ENCODE peak calls at places on chromosomes 3 and 15, in ten cellular contexts. I, G, F, Q, H, K, E, L, Z and V are unnamed samples.

GRCh38 chr3:42960282-42960681 is 18.8 kb upstream of the GASK1A start:
- DNase-seq in I (no peak), G (no peak), F (no peak), Q (no peak), H (no peak), K (no peak), E (peak), L (no peak), Z (no peak), V (peak)

GRCh38 chr3:48069339-48069738 is 53.1 kb upstream of the MAP4 start:
- DNase-seq in I (no peak), G (no peak), F (no peak), Q (no peak), H (no peak), K (no peak), E (no peak), L (no peak), Z (no peak), V (no peak)

GRCh38 chr3:79247367-79248103 is 520.3 kb downstream of the ROBO1 start:
- DNase-seq in I (peak), G (no peak), F (no peak), Q (peak), H (no peak), K (no peak), E (peak), L (no peak), Z (peak), V (no peak)

GRCh38 chr3:46864051-46864881 is 1.0 kb upstream of the MYL3 start:
- DNase-seq in I (no peak), G (no peak), F (no peak), Q (peak), H (no peak), K (no peak), E (no peak), L (peak), Z (no peak), V (peak)

GRCh38 chr3:126811530-126811929 is 107.5 kb downstream of the CHCHD6 start:
- DNase-seq in I (no peak), G (no peak), F (no peak), Q (no peak), H (no peak), K (no peak), E (peak), L (no peak), Z (no peak), V (no peak)

GRCh38 chr3:108420926-108421325 is 89.5 kb downstream of the MYH15 start:
- DNase-seq in I (no peak), G (peak), F (no peak), Q (no peak), H (no peak), K (peak), E (peak), L (no peak), Z (peak), V (no peak)

GRCh38 chr3:11434017-11434526 is 161.9 kb downstream of the ATG7 start:
- DNase-seq in I (no peak), G (peak), F (no peak), Q (peak), H (no peak), K (no peak), E (peak), L (no peak), Z (peak), V (no peak)

GRCh38 chr3:9161811-9162210 is 87.6 kb downstream of the SRGAP3 start:
- DNase-seq in I (no peak), G (no peak), F (no peak), Q (no peak), H (no peak), K (no peak), E (no peak), L (no peak), Z (no peak), V (no peak)

GRCh38 chr15:91849749-91850161 is 3.8 kb upstream of the SLCO3A1 start:
- DNase-seq in I (peak), G (no peak), F (no peak), Q (no peak), H (no peak), K (no peak), E (peak), L (no peak), Z (no peak), V (no peak)

GRCh38 chr15:31523655-31524049 is 197.0 kb downstream of the KLF13 start:
- DNase-seq in I (no peak), G (no peak), F (no peak), Q (no peak), H (no peak), K (no peak), E (no peak), L (no peak), Z (no peak), V (no peak)

GRCh38 chr15:64825081-64825430 is 391 bp downstream of the PIF1 start:
- DNase-seq in I (no peak), G (no peak), F (no peak), Q (peak), H (no peak), K (no peak), E (peak), L (no peak), Z (no peak), V (peak)

GRCh38 chr15:34691024-34691423 is 63.8 kb downstream of the GJD2 start:
- DNase-seq in I (no peak), G (no peak), F (no peak), Q (no peak), H (no peak), K (no peak), E (no peak), L (no peak), Z (no peak), V (no peak)

GRCh38 chr3:67292356-67293225 is 294.5 kb downstream of the KBTBD8 start:
- DNase-seq in I (no peak), G (no peak), F (no peak), Q (no peak), H (no peak), K (no peak), E (peak), L (no peak), Z (no peak), V (no peak)

GRCh38 chr3:46929324-46929723 is 47.2 kb downstream of the CCDC12 start:
- DNase-seq in I (no peak), G (no peak), F (no peak), Q (peak), H (no peak), K (no peak), E (no peak), L (no peak), Z (no peak), V (no peak)

GRCh38 chr3:116199063-116199462 is 246.2 kb downstream of the LSAMP start:
- DNase-seq in I (no peak), G (no peak), F (no peak), Q (no peak), H (no peak), K (no peak), E (no peak), L (no peak), Z (no peak), V (no peak)

GRCh38 chr15:75076277-75076676 is 52.9 kb downstream of the PPCDC start:
- DNase-seq in I (no peak), G (no peak), F (no peak), Q (peak), H (no peak), K (no peak), E (no peak), L (no peak), Z (no peak), V (no peak)

GRCh38 chr3:184669578-184669977 is 42.3 kb downstream of the MAGEF1 start:
- DNase-seq in I (no peak), G (no peak), F (no peak), Q (no peak), H (no peak), K (no peak), E (no peak), L (no peak), Z (no peak), V (no peak)

GRCh38 chr3:30614373-30614772 is 8.0 kb downstream of the TGFBR2 start:
- DNase-seq in I (no peak), G (no peak), F (no peak), Q (no peak), H (no peak), K (no peak), E (no peak), L (no peak), Z (no peak), V (no peak)

GRCh38 chr15:36707884-36708430 is 128.5 kb downstream of the CDIN1 start:
- DNase-seq in I (no peak), G (no peak), F (no peak), Q (no peak), H (no peak), K (no peak), E (no peak), L (no peak), Z (no peak), V (no peak)

GRCh38 chr3:192867645-192868044 is 50.0 kb downstream of the MB21D2 start:
- DNase-seq in I (no peak), G (no peak), F (no peak), Q (no peak), H (no peak), K (no peak), E (peak), L (no peak), Z (no peak), V (no peak)

GRCh38 chr3:135982922-135983581 is 17.5 kb downstream of the PPP2R3A start:
- DNase-seq in I (no peak), G (no peak), F (no peak), Q (no peak), H (no peak), K (no peak), E (no peak), L (no peak), Z (peak), V (no peak)

GRCh38 chr15:60390231-60390630 is 7.6 kb downstream of the ANXA2 start:
- DNase-seq in I (no peak), G (no peak), F (no peak), Q (no peak), H (no peak), K (no peak), E (no peak), L (no peak), Z (no peak), V (peak)

GRCh38 chr3:128040660-128041059 is 11.6 kb upstream of the SEC61A1 start:
- DNase-seq in I (no peak), G (no peak), F (no peak), Q (no peak), H (no peak), K (no peak), E (no peak), L (no peak), Z (no peak), V (no peak)

GRCh38 chr3:179811321-179812095 is 158.7 kb downstream of the USP13 start:
- DNase-seq in I (peak), G (peak), F (no peak), Q (no peak), H (no peak), K (no peak), E (peak), L (no peak), Z (peak), V (peak)

GRCh38 chr3:43448098-43448497 is 161.8 kb downstream of the SNRK start:
- DNase-seq in I (no peak), G (no peak), F (no peak), Q (no peak), H (no peak), K (no peak), E (no peak), L (no peak), Z (no peak), V (no peak)

GRCh38 chr15:43954181-43954621 is 127.4 kb downstream of the WDR76 start:
- DNase-seq in I (no peak), G (no peak), F (no peak), Q (no peak), H (no peak), K (no peak), E (no peak), L (no peak), Z (no peak), V (no peak)

GRCh38 chr15:83848315-83849050 is 194.6 kb downstream of the ADAMTSL3 start:
- DNase-seq in I (no peak), G (peak), F (no peak), Q (no peak), H (no peak), K (no peak), E (peak), L (no peak), Z (peak), V (no peak)

GRCh38 chr15:41407341-41407740 is 5.0 kb upstream of the NDUFAF1 start:
- DNase-seq in I (no peak), G (no peak), F (no peak), Q (no peak), H (no peak), K (no peak), E (no peak), L (no peak), Z (no peak), V (no peak)

GRCh38 chr15:35427091-35427490 is 118.9 kb downstream of the DPH6 start:
- DNase-seq in I (no peak), G (no peak), F (no peak), Q (no peak), H (no peak), K (no peak), E (peak), L (no peak), Z (peak), V (no peak)